ENCODE peak calls at places on chromosomes 6 and 20, in seven cellular contexts. U is GM03348; M is coronary artery; Q is activated CD8-positive, alpha-beta memory T cell treated with anti-CD3 and anti-CD28 coated beads, Interleukin-2, amount 50 U/mL, for 4 hours; T is NCI-H446; W is stimulated activated CD4-positive, alpha-beta T cell treated with anti-CD3 and anti-CD28 coated beads, Interleukin-2, amount 100 ng/mL, for 48 hours; G is hippocampal formation. K is an unnamed sample.

GRCh38 chr6:38802497-38802896 is 87.4 kb downstream of the DNAH8 start:
- DNase-seq in T (no peak), Q (no peak), M (no peak), W (no peak), G (no peak), U (no peak), K (no peak)

GRCh38 chr6:34236423-34237315 is at the start of gene HMGA1:
- DNase-seq in T (peak), M (no peak), G (peak), Q (peak), W (peak), U (peak), K (peak)

GRCh38 chr6:157804448-157805327 is 18.4 kb upstream of the SNX9 start:
- DNase-seq in W (no peak), T (no peak), U (no peak), G (no peak), Q (no peak), M (no peak), K (peak)

GRCh38 chr20:11267131-11267761 is 593.4 kb upstream of the JAG1 start:
- DNase-seq in G (peak), Q (no peak), U (peak), T (peak), W (no peak), M (peak), K (peak)

GRCh38 chr20:25398363-25399037 is 7.9 kb upstream of the ABHD12 start:
- DNase-seq in T (no peak), U (no peak), W (no peak), G (no peak), Q (no peak), M (no peak), K (no peak)

GRCh38 chr6:82954937-82955577 is 110.6 kb downstream of the UBE3D start:
- DNase-seq in Q (no peak), U (peak), T (no peak), M (no peak), W (no peak), G (no peak), K (no peak)

GRCh38 chr6:170034294-170034693 is 256.6 kb downstream of the DLL1 start:
- DNase-seq in M (peak), W (no peak), Q (no peak), G (peak), U (no peak), T (no peak), K (no peak)

GRCh38 chr20:45211569-45212474 is 5.0 kb downstream of the SEMG1 start:
- DNase-seq in Q (no peak), G (no peak), T (no peak), W (no peak), U (no peak), M (no peak), K (no peak)

K was measured in MG63.